ENCODE peak calls at places on chromosomes 3 and 15, in ten cellular contexts. One of them, this sample, is unnamed.

GRCh38 chr3:46509661-46510187 is 11.9 kb downstream of the RTP3 start:
- DNase-seq in lower leg skin: peak; percentile 43
- DNase-seq in HEK293T: no peak
- DNase-seq in activated T-helper 1 cell treated with anti-CD3 and anti-CD28 coated beads, Interleukin-12 subunit alpha, Interleukin-12 subunit beta, Interleukin-2, Interleukin-4 antibody, amounts not matched to agents 30 ng/mL and 10 ng/mL and 1 ng/mL, durations not matched to agents 14 hours and 24 hours and 36 hours: no peak
- DNase-seq in pancreas: no peak
- DNase-seq in anterior cingulate cortex: no peak
- DNase-seq in left cardiac atrium: no peak
- DNase-seq in NCI-H774: no peak
- DNase-seq in T-helper 1 cell: no peak
- DNase-seq in mesothelial cell of epicardium: no peak
- DNase-seq in this sample: no peak

GRCh38 chr3:189389346-189389745 is 217.6 kb downstream of the TPRG1 start:
- DNase-seq in pancreas: no peak
- DNase-seq in anterior cingulate cortex: no peak
- DNase-seq in HEK293T: no peak
- DNase-seq in left cardiac atrium: no peak
- DNase-seq in mesothelial cell of epicardium: no peak
- DNase-seq in lower leg skin: no peak
- DNase-seq in NCI-H774: no peak
- DNase-seq in activated T-helper 1 cell treated with anti-CD3 and anti-CD28 coated beads, Interleukin-12 subunit alpha, Interleukin-12 subunit beta, Interleukin-2, Interleukin-4 antibody, amounts not matched to agents 30 ng/mL and 10 ng/mL and 1 ng/mL, durations not matched to agents 14 hours and 24 hours and 36 hours: no peak
- DNase-seq in T-helper 1 cell: no peak
- DNase-seq in this sample: no peak

GRCh38 chr3:126493731-126494130 is 18.0 kb upstream of the ZXDC start:
- DNase-seq in T-helper 1 cell: no peak
- DNase-seq in anterior cingulate cortex: peak; percentile 32
- DNase-seq in left cardiac atrium: no peak
- DNase-seq in HEK293T: no peak
- DNase-seq in lower leg skin: no peak
- DNase-seq in NCI-H774: no peak
- DNase-seq in pancreas: no peak
- DNase-seq in mesothelial cell of epicardium: no peak
- DNase-seq in activated T-helper 1 cell treated with anti-CD3 and anti-CD28 coated beads, Interleukin-12 subunit alpha, Interleukin-12 subunit beta, Interleukin-2, Interleukin-4 antibody, amounts not matched to agents 30 ng/mL and 10 ng/mL and 1 ng/mL, durations not matched to agents 14 hours and 24 hours and 36 hours: no peak
- DNase-seq in this sample: no peak

GRCh38 chr3:169687603-169688002 is 24.1 kb upstream of the MECOM start:
- DNase-seq in anterior cingulate cortex: no peak
- DNase-seq in activated T-helper 1 cell treated with anti-CD3 and anti-CD28 coated beads, Interleukin-12 subunit alpha, Interleukin-12 subunit beta, Interleukin-2, Interleukin-4 antibody, amounts not matched to agents 30 ng/mL and 10 ng/mL and 1 ng/mL, durations not matched to agents 14 hours and 24 hours and 36 hours: no peak
- DNase-seq in T-helper 1 cell: no peak
- DNase-seq in lower leg skin: no peak
- DNase-seq in left cardiac atrium: no peak
- DNase-seq in pancreas: no peak
- DNase-seq in mesothelial cell of epicardium: no peak
- DNase-seq in NCI-H774: no peak
- DNase-seq in HEK293T: no peak
- DNase-seq in this sample: no peak

GRCh38 chr3:4856136-4856535 is 123.1 kb upstream of the BHLHE40 start:
- DNase-seq in T-helper 1 cell: no peak
- DNase-seq in left cardiac atrium: no peak
- DNase-seq in HEK293T: no peak
- DNase-seq in pancreas: no peak
- DNase-seq in mesothelial cell of epicardium: no peak
- DNase-seq in activated T-helper 1 cell treated with anti-CD3 and anti-CD28 coated beads, Interleukin-12 subunit alpha, Interleukin-12 subunit beta, Interleukin-2, Interleukin-4 antibody, amounts not matched to agents 30 ng/mL and 10 ng/mL and 1 ng/mL, durations not matched to agents 14 hours and 24 hours and 36 hours: no peak
- DNase-seq in lower leg skin: no peak
- DNase-seq in anterior cingulate cortex: no peak
- DNase-seq in NCI-H774: no peak
- DNase-seq in this sample: no peak

GRCh38 chr3:9399746-9400145 is 2.3 kb downstream of the SETD5 start:
- DNase-seq in left cardiac atrium: peak; percentile 82
- DNase-seq in HEK293T: peak; percentile 54
- DNase-seq in lower leg skin: peak; percentile 90
- DNase-seq in T-helper 1 cell: no peak
- DNase-seq in anterior cingulate cortex: peak; percentile 73
- DNase-seq in activated T-helper 1 cell treated with anti-CD3 and anti-CD28 coated beads, Interleukin-12 subunit alpha, Interleukin-12 subunit beta, Interleukin-2, Interleukin-4 antibody, amounts not matched to agents 30 ng/mL and 10 ng/mL and 1 ng/mL, durations not matched to agents 14 hours and 24 hours and 36 hours: no peak
- DNase-seq in mesothelial cell of epicardium: peak; percentile 25
- DNase-seq in NCI-H774: peak; percentile 75
- DNase-seq in pancreas: peak; percentile 74
- DNase-seq in this sample: peak; percentile 76

GRCh38 chr3:157429703-157430102 is 6.9 kb upstream of the PTX3 start:
- DNase-seq in T-helper 1 cell: no peak
- DNase-seq in anterior cingulate cortex: no peak
- DNase-seq in activated T-helper 1 cell treated with anti-CD3 and anti-CD28 coated beads, Interleukin-12 subunit alpha, Interleukin-12 subunit beta, Interleukin-2, Interleukin-4 antibody, amounts not matched to agents 30 ng/mL and 10 ng/mL and 1 ng/mL, durations not matched to agents 14 hours and 24 hours and 36 hours: no peak
- DNase-seq in lower leg skin: no peak
- DNase-seq in NCI-H774: no peak
- DNase-seq in left cardiac atrium: no peak
- DNase-seq in HEK293T: no peak
- DNase-seq in pancreas: no peak
- DNase-seq in mesothelial cell of epicardium: no peak
- DNase-seq in this sample: no peak

GRCh38 chr15:74391604-74392401 is 24.4 kb upstream of the CYP11A1 start:
- DNase-seq in NCI-H774: no peak
- DNase-seq in lower leg skin: no peak
- DNase-seq in left cardiac atrium: no peak
- DNase-seq in HEK293T: no peak
- DNase-seq in T-helper 1 cell: no peak
- DNase-seq in anterior cingulate cortex: no peak
- DNase-seq in mesothelial cell of epicardium: no peak
- DNase-seq in pancreas: no peak
- DNase-seq in activated T-helper 1 cell treated with anti-CD3 and anti-CD28 coated beads, Interleukin-12 subunit alpha, Interleukin-12 subunit beta, Interleukin-2, Interleukin-4 antibody, amounts not matched to agents 30 ng/mL and 10 ng/mL and 1 ng/mL, durations not matched to agents 14 hours and 24 hours and 36 hours: no peak
- DNase-seq in this sample: no peak

GRCh38 chr3:109275702-109276293 is 40.5 kb downstream of the DPPA2 start:
- DNase-seq in NCI-H774: no peak
- DNase-seq in left cardiac atrium: peak; percentile 36
- DNase-seq in HEK293T: peak; percentile 41
- DNase-seq in mesothelial cell of epicardium: no peak
- DNase-seq in pancreas: no peak
- DNase-seq in lower leg skin: no peak
- DNase-seq in anterior cingulate cortex: peak; percentile 39
- DNase-seq in activated T-helper 1 cell treated with anti-CD3 and anti-CD28 coated beads, Interleukin-12 subunit alpha, Interleukin-12 subunit beta, Interleukin-2, Interleukin-4 antibody, amounts not matched to agents 30 ng/mL and 10 ng/mL and 1 ng/mL, durations not matched to agents 14 hours and 24 hours and 36 hours: no peak
- DNase-seq in T-helper 1 cell: no peak
- DNase-seq in this sample: no peak

GRCh38 chr15:44308415-44308814 is 19.9 kb downstream of the GOLM2 start:
- DNase-seq in T-helper 1 cell: no peak
- DNase-seq in NCI-H774: no peak
- DNase-seq in activated T-helper 1 cell treated with anti-CD3 and anti-CD28 coated beads, Interleukin-12 subunit alpha, Interleukin-12 subunit beta, Interleukin-2, Interleukin-4 antibody, amounts not matched to agents 30 ng/mL and 10 ng/mL and 1 ng/mL, durations not matched to agents 14 hours and 24 hours and 36 hours: no peak
- DNase-seq in HEK293T: no peak
- DNase-seq in lower leg skin: no peak
- DNase-seq in mesothelial cell of epicardium: no peak
- DNase-seq in pancreas: no peak
- DNase-seq in anterior cingulate cortex: no peak
- DNase-seq in left cardiac atrium: no peak
- DNase-seq in this sample: no peak

GRCh38 chr3:55765906-55766701 is 279.0 kb upstream of the WNT5A start:
- DNase-seq in pancreas: peak; percentile 41
- DNase-seq in mesothelial cell of epicardium: no peak
- DNase-seq in left cardiac atrium: no peak
- DNase-seq in lower leg skin: no peak
- DNase-seq in T-helper 1 cell: no peak
- DNase-seq in anterior cingulate cortex: no peak
- DNase-seq in NCI-H774: no peak
- DNase-seq in HEK293T: no peak
- DNase-seq in activated T-helper 1 cell treated with anti-CD3 and anti-CD28 coated beads, Interleukin-12 subunit alpha, Interleukin-12 subunit beta, Interleukin-2, Interleukin-4 antibody, amounts not matched to agents 30 ng/mL and 10 ng/mL and 1 ng/mL, durations not matched to agents 14 hours and 24 hours and 36 hours: no peak
- DNase-seq in this sample: no peak

GRCh38 chr3:66463734-66464511 is 36.9 kb downstream of the LRIG1 start:
- DNase-seq in T-helper 1 cell: no peak
- DNase-seq in pancreas: no peak
- DNase-seq in HEK293T: no peak
- DNase-seq in activated T-helper 1 cell treated with anti-CD3 and anti-CD28 coated beads, Interleukin-12 subunit alpha, Interleukin-12 subunit beta, Interleukin-2, Interleukin-4 antibody, amounts not matched to agents 30 ng/mL and 10 ng/mL and 1 ng/mL, durations not matched to agents 14 hours and 24 hours and 36 hours: no peak
- DNase-seq in mesothelial cell of epicardium: no peak
- DNase-seq in left cardiac atrium: no peak
- DNase-seq in NCI-H774: no peak
- DNase-seq in lower leg skin: no peak
- DNase-seq in anterior cingulate cortex: no peak
- DNase-seq in this sample: no peak

GRCh38 chr3:125310623-125311076 is 64.5 kb downstream of the ZNF148 start:
- DNase-seq in mesothelial cell of epicardium: no peak
- DNase-seq in left cardiac atrium: no peak
- DNase-seq in NCI-H774: no peak
- DNase-seq in T-helper 1 cell: no peak
- DNase-seq in activated T-helper 1 cell treated with anti-CD3 and anti-CD28 coated beads, Interleukin-12 subunit alpha, Interleukin-12 subunit beta, Interleukin-2, Interleukin-4 antibody, amounts not matched to agents 30 ng/mL and 10 ng/mL and 1 ng/mL, durations not matched to agents 14 hours and 24 hours and 36 hours: peak; percentile 47
- DNase-seq in anterior cingulate cortex: no peak
- DNase-seq in pancreas: no peak
- DNase-seq in HEK293T: no peak
- DNase-seq in lower leg skin: no peak
- DNase-seq in this sample: no peak

GRCh38 chr3:66592927-66593625 is 92.3 kb upstream of the LRIG1 start:
- DNase-seq in NCI-H774: no peak
- DNase-seq in T-helper 1 cell: no peak
- DNase-seq in activated T-helper 1 cell treated with anti-CD3 and anti-CD28 coated beads, Interleukin-12 subunit alpha, Interleukin-12 subunit beta, Interleukin-2, Interleukin-4 antibody, amounts not matched to agents 30 ng/mL and 10 ng/mL and 1 ng/mL, durations not matched to agents 14 hours and 24 hours and 36 hours: no peak
- DNase-seq in HEK293T: no peak
- DNase-seq in left cardiac atrium: no peak
- DNase-seq in mesothelial cell of epicardium: no peak
- DNase-seq in pancreas: no peak
- DNase-seq in lower leg skin: no peak
- DNase-seq in anterior cingulate cortex: no peak
- DNase-seq in this sample: no peak

GRCh38 chr3:3800685-3801509 is 1.7 kb downstream of the LRRN1 start:
- DNase-seq in T-helper 1 cell: no peak
- DNase-seq in left cardiac atrium: peak; percentile 44
- DNase-seq in NCI-H774: no peak
- DNase-seq in anterior cingulate cortex: no peak
- DNase-seq in lower leg skin: peak; percentile 83
- DNase-seq in HEK293T: no peak
- DNase-seq in mesothelial cell of epicardium: peak; percentile 24
- DNase-seq in pancreas: peak; percentile 65
- DNase-seq in activated T-helper 1 cell treated with anti-CD3 and anti-CD28 coated beads, Interleukin-12 subunit alpha, Interleukin-12 subunit beta, Interleukin-2, Interleukin-4 antibody, amounts not matched to agents 30 ng/mL and 10 ng/mL and 1 ng/mL, durations not matched to agents 14 hours and 24 hours and 36 hours: no peak
- DNase-seq in this sample: peak; percentile 52

GRCh38 chr3:193637831-193638230 is 44.8 kb downstream of the OPA1 start:
- DNase-seq in HEK293T: no peak
- DNase-seq in NCI-H774: no peak
- DNase-seq in mesothelial cell of epicardium: no peak
- DNase-seq in lower leg skin: no peak
- DNase-seq in pancreas: no peak
- DNase-seq in anterior cingulate cortex: no peak
- DNase-seq in left cardiac atrium: no peak
- DNase-seq in T-helper 1 cell: no peak
- DNase-seq in activated T-helper 1 cell treated with anti-CD3 and anti-CD28 coated beads, Interleukin-12 subunit alpha, Interleukin-12 subunit beta, Interleukin-2, Interleukin-4 antibody, amounts not matched to agents 30 ng/mL and 10 ng/mL and 1 ng/mL, durations not matched to agents 14 hours and 24 hours and 36 hours: no peak
- DNase-seq in this sample: no peak

GRCh38 chr15:101325263-101326025 is 30.4 kb upstream of the SNRPA1 start:
- DNase-seq in anterior cingulate cortex: no peak
- DNase-seq in T-helper 1 cell: no peak
- DNase-seq in HEK293T: no peak
- DNase-seq in pancreas: no peak
- DNase-seq in NCI-H774: no peak
- DNase-seq in mesothelial cell of epicardium: no peak
- DNase-seq in left cardiac atrium: no peak
- DNase-seq in activated T-helper 1 cell treated with anti-CD3 and anti-CD28 coated beads, Interleukin-12 subunit alpha, Interleukin-12 subunit beta, Interleukin-2, Interleukin-4 antibody, amounts not matched to agents 30 ng/mL and 10 ng/mL and 1 ng/mL, durations not matched to agents 14 hours and 24 hours and 36 hours: no peak
- DNase-seq in lower leg skin: peak; percentile 83
- DNase-seq in this sample: no peak

GRCh38 chr3:71875461-71875947 is 90.6 kb upstream of the PROK2 start:
- DNase-seq in pancreas: peak; percentile 73
- DNase-seq in HEK293T: peak; percentile 82
- DNase-seq in mesothelial cell of epicardium: peak; percentile 43
- DNase-seq in activated T-helper 1 cell treated with anti-CD3 and anti-CD28 coated beads, Interleukin-12 subunit alpha, Interleukin-12 subunit beta, Interleukin-2, Interleukin-4 antibody, amounts not matched to agents 30 ng/mL and 10 ng/mL and 1 ng/mL, durations not matched to agents 14 hours and 24 hours and 36 hours: peak; percentile 67
- DNase-seq in NCI-H774: peak; percentile 35
- DNase-seq in lower leg skin: peak; percentile 94
- DNase-seq in anterior cingulate cortex: peak; percentile 81
- DNase-seq in left cardiac atrium: peak; percentile 76
- DNase-seq in T-helper 1 cell: peak; percentile 32
- DNase-seq in this sample: peak; percentile 66

GRCh38 chr3:11434017-11434526 is 161.9 kb downstream of the ATG7 start:
- DNase-seq in lower leg skin: peak; percentile 91
- DNase-seq in mesothelial cell of epicardium: no peak
- DNase-seq in anterior cingulate cortex: peak; percentile 44
- DNase-seq in T-helper 1 cell: no peak
- DNase-seq in pancreas: no peak
- DNase-seq in activated T-helper 1 cell treated with anti-CD3 and anti-CD28 coated beads, Interleukin-12 subunit alpha, Interleukin-12 subunit beta, Interleukin-2, Interleukin-4 antibody, amounts not matched to agents 30 ng/mL and 10 ng/mL and 1 ng/mL, durations not matched to agents 14 hours and 24 hours and 36 hours: no peak
- DNase-seq in left cardiac atrium: peak; percentile 53
- DNase-seq in NCI-H774: no peak
- DNase-seq in HEK293T: no peak
- DNase-seq in this sample: peak; percentile 74

GRCh38 chr3:101722394-101723173 is 1.8 kb upstream of the CEP97 start:
- DNase-seq in HEK293T: no peak
- DNase-seq in activated T-helper 1 cell treated with anti-CD3 and anti-CD28 coated beads, Interleukin-12 subunit alpha, Interleukin-12 subunit beta, Interleukin-2, Interleukin-4 antibody, amounts not matched to agents 30 ng/mL and 10 ng/mL and 1 ng/mL, durations not matched to agents 14 hours and 24 hours and 36 hours: no peak
- DNase-seq in left cardiac atrium: no peak
- DNase-seq in pancreas: no peak
- DNase-seq in T-helper 1 cell: no peak
- DNase-seq in anterior cingulate cortex: no peak
- DNase-seq in NCI-H774: no peak
- DNase-seq in mesothelial cell of epicardium: no peak
- DNase-seq in lower leg skin: no peak
- DNase-seq in this sample: no peak

GRCh38 chr3:193563999-193564398 is 9.3 kb upstream of the ATP13A4 start:
- DNase-seq in anterior cingulate cortex: no peak
- DNase-seq in activated T-helper 1 cell treated with anti-CD3 and anti-CD28 coated beads, Interleukin-12 subunit alpha, Interleukin-12 subunit beta, Interleukin-2, Interleukin-4 antibody, amounts not matched to agents 30 ng/mL and 10 ng/mL and 1 ng/mL, durations not matched to agents 14 hours and 24 hours and 36 hours: no peak
- DNase-seq in HEK293T: no peak
- DNase-seq in left cardiac atrium: no peak
- DNase-seq in mesothelial cell of epicardium: no peak
- DNase-seq in NCI-H774: no peak
- DNase-seq in T-helper 1 cell: no peak
- DNase-seq in pancreas: peak; percentile 37
- DNase-seq in lower leg skin: no peak
- DNase-seq in this sample: no peak

GRCh38 chr15:60713096-60714084 is 234.4 kb upstream of the ICE2 start:
- DNase-seq in lower leg skin: no peak
- DNase-seq in HEK293T: no peak
- DNase-seq in pancreas: no peak
- DNase-seq in left cardiac atrium: peak; percentile 30
- DNase-seq in T-helper 1 cell: no peak
- DNase-seq in NCI-H774: no peak
- DNase-seq in mesothelial cell of epicardium: no peak
- DNase-seq in activated T-helper 1 cell treated with anti-CD3 and anti-CD28 coated beads, Interleukin-12 subunit alpha, Interleukin-12 subunit beta, Interleukin-2, Interleukin-4 antibody, amounts not matched to agents 30 ng/mL and 10 ng/mL and 1 ng/mL, durations not matched to agents 14 hours and 24 hours and 36 hours: no peak
- DNase-seq in anterior cingulate cortex: peak; percentile 13
- DNase-seq in this sample: peak; percentile 17

GRCh38 chr3:188706176-188706575 is 465.6 kb upstream of the TPRG1 start:
- DNase-seq in HEK293T: no peak
- DNase-seq in left cardiac atrium: no peak
- DNase-seq in mesothelial cell of epicardium: no peak
- DNase-seq in activated T-helper 1 cell treated with anti-CD3 and anti-CD28 coated beads, Interleukin-12 subunit alpha, Interleukin-12 subunit beta, Interleukin-2, Interleukin-4 antibody, amounts not matched to agents 30 ng/mL and 10 ng/mL and 1 ng/mL, durations not matched to agents 14 hours and 24 hours and 36 hours: no peak
- DNase-seq in T-helper 1 cell: no peak
- DNase-seq in lower leg skin: no peak
- DNase-seq in anterior cingulate cortex: no peak
- DNase-seq in pancreas: no peak
- DNase-seq in NCI-H774: no peak
- DNase-seq in this sample: no peak

GRCh38 chr15:90790561-90790960 is 73.4 kb downstream of the BLM start:
- DNase-seq in activated T-helper 1 cell treated with anti-CD3 and anti-CD28 coated beads, Interleukin-12 subunit alpha, Interleukin-12 subunit beta, Interleukin-2, Interleukin-4 antibody, amounts not matched to agents 30 ng/mL and 10 ng/mL and 1 ng/mL, durations not matched to agents 14 hours and 24 hours and 36 hours: no peak
- DNase-seq in mesothelial cell of epicardium: no peak
- DNase-seq in T-helper 1 cell: no peak
- DNase-seq in NCI-H774: no peak
- DNase-seq in pancreas: no peak
- DNase-seq in lower leg skin: no peak
- DNase-seq in anterior cingulate cortex: no peak
- DNase-seq in HEK293T: no peak
- DNase-seq in left cardiac atrium: no peak
- DNase-seq in this sample: no peak

GRCh38 chr15:81480645-81481053 is 106.6 kb upstream of the TMC3 start:
- DNase-seq in T-helper 1 cell: no peak
- DNase-seq in anterior cingulate cortex: peak; percentile 67
- DNase-seq in NCI-H774: peak; percentile 50
- DNase-seq in activated T-helper 1 cell treated with anti-CD3 and anti-CD28 coated beads, Interleukin-12 subunit alpha, Interleukin-12 subunit beta, Interleukin-2, Interleukin-4 antibody, amounts not matched to agents 30 ng/mL and 10 ng/mL and 1 ng/mL, durations not matched to agents 14 hours and 24 hours and 36 hours: no peak
- DNase-seq in pancreas: no peak
- DNase-seq in lower leg skin: no peak
- DNase-seq in left cardiac atrium: no peak
- DNase-seq in mesothelial cell of epicardium: no peak
- DNase-seq in HEK293T: peak; percentile 50
- DNase-seq in this sample: no peak

GRCh38 chr3:179321585-179322322 is 1.1 kb upstream of the ZNF639 start:
- DNase-seq in HEK293T: peak; percentile 11
- DNase-seq in pancreas: no peak
- DNase-seq in activated T-helper 1 cell treated with anti-CD3 and anti-CD28 coated beads, Interleukin-12 subunit alpha, Interleukin-12 subunit beta, Interleukin-2, Interleukin-4 antibody, amounts not matched to agents 30 ng/mL and 10 ng/mL and 1 ng/mL, durations not matched to agents 14 hours and 24 hours and 36 hours: no peak
- DNase-seq in anterior cingulate cortex: peak; percentile 36
- DNase-seq in left cardiac atrium: no peak
- DNase-seq in mesothelial cell of epicardium: no peak
- DNase-seq in NCI-H774: peak; percentile 17
- DNase-seq in T-helper 1 cell: no peak
- DNase-seq in lower leg skin: no peak
- DNase-seq in this sample: peak; percentile 31

GRCh38 chr15:66894363-66894762 is 171.0 kb upstream of the SMAD3 start:
- DNase-seq in anterior cingulate cortex: no peak
- DNase-seq in pancreas: no peak
- DNase-seq in left cardiac atrium: no peak
- DNase-seq in mesothelial cell of epicardium: no peak
- DNase-seq in lower leg skin: peak; percentile 10
- DNase-seq in T-helper 1 cell: no peak
- DNase-seq in HEK293T: no peak
- DNase-seq in activated T-helper 1 cell treated with anti-CD3 and anti-CD28 coated beads, Interleukin-12 subunit alpha, Interleukin-12 subunit beta, Interleukin-2, Interleukin-4 antibody, amounts not matched to agents 30 ng/mL and 10 ng/mL and 1 ng/mL, durations not matched to agents 14 hours and 24 hours and 36 hours: no peak
- DNase-seq in NCI-H774: no peak
- DNase-seq in this sample: no peak

GRCh38 chr3:72597756-72598195 is 250.5 kb downstream of the SHQ1 start:
- DNase-seq in anterior cingulate cortex: no peak
- DNase-seq in T-helper 1 cell: no peak
- DNase-seq in mesothelial cell of epicardium: no peak
- DNase-seq in HEK293T: peak; percentile 22
- DNase-seq in NCI-H774: no peak
- DNase-seq in pancreas: no peak
- DNase-seq in left cardiac atrium: no peak
- DNase-seq in lower leg skin: no peak
- DNase-seq in activated T-helper 1 cell treated with anti-CD3 and anti-CD28 coated beads, Interleukin-12 subunit alpha, Interleukin-12 subunit beta, Interleukin-2, Interleukin-4 antibody, amounts not matched to agents 30 ng/mL and 10 ng/mL and 1 ng/mL, durations not matched to agents 14 hours and 24 hours and 36 hours: no peak
- DNase-seq in this sample: no peak

This sample was measured in ovary.